ENCODE peak calls at places on chromosomes 5 and 9, in six cellular contexts. S is IMR-90, F is mesenchymal stem cell, I is H9, E is mesendoderm, B is neuronal stem cell. V is an unnamed sample.

GRCh38 chr5:147431586-147431985 is 78.3 kb downstream of the DPYSL3 start:
- DNase-seq in E (peak; percentile 23), F (no peak), B (no peak), S (no peak), I (no peak), V (no peak)

GRCh38 chr5:38079625-38080402 is 178.5 kb upstream of the EGFLAM start:
- DNase-seq in S (no peak), I (no peak), B (no peak), F (peak; percentile 71), E (no peak), V (no peak)

GRCh38 chr9:134492281-134492691 is 149.3 kb upstream of the COL5A1 start:
- DNase-seq in B (no peak), F (peak; percentile 95), S (peak; percentile 91), I (no peak), E (no peak), V (peak; percentile 97)

GRCh38 chr9:127927457-127928231 is 2.9 kb downstream of the PIP5KL1 start:
- DNase-seq in I (peak; percentile 97), F (no peak), E (peak; percentile 91), B (no peak), S (no peak), V (peak; percentile 66)

GRCh38 chr9:114164191-114164794 is 9.0 kb downstream of the COL27A1 start:
- DNase-seq in I (no peak), S (no peak), B (no peak), F (no peak), E (no peak), V (peak; percentile 37)

GRCh38 chr5:38257236-38258036 is 923 bp upstream of the EGFLAM start:
- DNase-seq in I (peak; percentile 36), S (no peak), E (peak; percentile 62), B (peak; percentile 32), F (peak; percentile 9), V (no peak)

GRCh38 chr9:77544491-77545000 is 103.6 kb downstream of the GNA14 start:
- DNase-seq in S (no peak), E (no peak), F (peak; percentile 11), I (no peak), B (no peak), V (no peak)

GRCh38 chr5:127041571-127041970 is 11.2 kb upstream of the MARCHF3 start:
- DNase-seq in S (peak; percentile 60), E (no peak), B (no peak), F (peak; percentile 8), I (no peak), V (no peak)

GRCh38 chr5:163807781-163808180 is 302.4 kb downstream of the MAT2B start:
- DNase-seq in F (no peak), I (no peak), S (peak; percentile 82), B (no peak), E (no peak), V (no peak)

GRCh38 chr5:62432618-62433064 is 20.1 kb downstream of the IPO11 start:
- DNase-seq in B (no peak), F (no peak), E (no peak), S (no peak), I (no peak), V (no peak)

GRCh38 chr5:117788596-117788995 is 1199.8 kb downstream of the DTWD2 start:
- DNase-seq in I (no peak), F (no peak), S (peak; percentile 31), B (no peak), E (no peak), V (no peak)

GRCh38 chr5:154723740-154724505 is 31.3 kb upstream of the LARP1 start:
- DNase-seq in I (no peak), S (peak; percentile 81), B (no peak), F (peak; percentile 62), E (no peak), V (no peak)

GRCh38 chr9:130138791-130139190 is 33.4 kb upstream of the NCS1 start:
- DNase-seq in S (peak; percentile 97), F (peak; percentile 75), B (no peak), E (no peak), I (no peak), V (peak; percentile 22)

GRCh38 chr5:79759436-79759835 is 69.8 kb downstream of the CMYA5 start:
- DNase-seq in B (no peak), S (peak; percentile 74), E (no peak), I (no peak), F (peak; percentile 11), V (no peak)

GRCh38 chr9:127724012-127724411 is 8.1 kb downstream of the TTC16 start:
- DNase-seq in E (no peak), I (no peak), S (no peak), F (no peak), B (no peak), V (no peak)

GRCh38 chr5:72283358-72283757 is 36.7 kb downstream of the MRPS27 start:
- DNase-seq in E (no peak), S (no peak), F (peak; percentile 26), B (no peak), I (no peak), V (no peak)

GRCh38 chr9:22148876-22149637 is 140.0 kb upstream of the CDKN2B start:
- DNase-seq in S (peak; percentile 70), E (no peak), F (peak; percentile 43), I (no peak), B (no peak), V (no peak)

GRCh38 chr5:189976-190365 is 1.3 kb upstream of the LRRC14B start:
- DNase-seq in B (no peak), I (no peak), F (no peak), S (no peak), E (no peak), V (no peak)

GRCh38 chr5:135355182-135355581 is 43.8 kb downstream of the MACROH2A1 start:
- DNase-seq in B (no peak), E (no peak), S (peak; percentile 53), F (no peak), I (no peak), V (no peak)

GRCh38 chr5:150000990-150001659 is 586 bp downstream of the HMGXB3 start:
- DNase-seq in E (peak; percentile 70), B (peak; percentile 32), I (peak; percentile 39), F (peak; percentile 70), S (peak; percentile 50), V (peak; percentile 77)

GRCh38 chr5:1409386-1410110 is 35.7 kb downstream of the SLC6A3 start:
- DNase-seq in F (peak; percentile 11), B (peak; percentile 65), E (peak; percentile 63), S (peak; percentile 13), I (peak; percentile 52), V (no peak)

GRCh38 chr9:133813749-133814585 is 75.8 kb upstream of the SARDH start:
- DNase-seq in B (no peak), E (no peak), F (peak; percentile 37), I (no peak), S (peak; percentile 26), V (peak; percentile 24)

GRCh38 chr5:150774145-150774544 is 4.4 kb upstream of the SMIM3 start:
- DNase-seq in B (no peak), E (no peak), F (peak; percentile 81), I (no peak), S (peak; percentile 95), V (no peak)

GRCh38 chr5:57566914-57567313 is 84.3 kb upstream of the ACTBL2 start:
- DNase-seq in B (no peak), I (no peak), F (peak; percentile 97), S (peak; percentile 89), E (peak; percentile 61), V (peak; percentile 79)

GRCh38 chr9:15086096-15087030 is 176.1 kb upstream of the FREM1 start:
- DNase-seq in S (no peak), E (no peak), F (no peak), B (no peak), I (no peak), V (no peak)

GRCh38 chr9:101119206-101119819 is 90.8 kb downstream of the PLPPR1 start:
- DNase-seq in I (peak; percentile 85), E (peak; percentile 85), B (peak; percentile 51), S (no peak), F (no peak), V (peak; percentile 40)

GRCh38 chr9:137074657-137075274 is 2.6 kb upstream of the UAP1L1 start:
- DNase-seq in B (no peak), I (peak; percentile 68), E (no peak), S (no peak), F (no peak), V (no peak)
- H3K4ac ChIP-seq in B (no peak overlapping the region), I (no peak overlapping the region), E (no peak overlapping the region), S (no peak overlapping the region), F (no peak overlapping the region), V (no peak overlapping the region)

GRCh38 chr9:89768650-89769071 is 163.8 kb downstream of the GADD45G start:
- DNase-seq in B (no peak), F (no peak), E (no peak), I (no peak), S (no peak), V (no peak)
- H3K27ac ChIP-seq in B (no peak overlapping the region), F (no peak overlapping the region), E (no peak overlapping the region), I (no peak overlapping the region), S (no peak overlapping the region), V (no peak overlapping the region)

GRCh38 chr5:116561658-116562057 is 13.0 kb downstream of the SEMA6A start:
- DNase-seq in B (no peak), S (no peak), I (no peak), E (no peak), F (no peak), V (no peak)

GRCh38 chr5:116559239-116559638 is 15.4 kb downstream of the SEMA6A start:
- DNase-seq in I (peak; percentile 93), B (no peak), E (peak; percentile 87), S (no peak), F (no peak), V (no peak)

GRCh38 chr5:116562669-116563068 is 12.0 kb downstream of the SEMA6A start:
- DNase-seq in F (no peak), S (no peak), B (no peak), E (no peak), I (no peak), V (no peak)

GRCh38 chr5:116557669-116558271 is 16.9 kb downstream of the SEMA6A start:
- DNase-seq in F (peak; percentile 47), I (no peak), B (no peak), S (peak; percentile 8), E (peak; percentile 66), V (peak; percentile 53)

DNA sequence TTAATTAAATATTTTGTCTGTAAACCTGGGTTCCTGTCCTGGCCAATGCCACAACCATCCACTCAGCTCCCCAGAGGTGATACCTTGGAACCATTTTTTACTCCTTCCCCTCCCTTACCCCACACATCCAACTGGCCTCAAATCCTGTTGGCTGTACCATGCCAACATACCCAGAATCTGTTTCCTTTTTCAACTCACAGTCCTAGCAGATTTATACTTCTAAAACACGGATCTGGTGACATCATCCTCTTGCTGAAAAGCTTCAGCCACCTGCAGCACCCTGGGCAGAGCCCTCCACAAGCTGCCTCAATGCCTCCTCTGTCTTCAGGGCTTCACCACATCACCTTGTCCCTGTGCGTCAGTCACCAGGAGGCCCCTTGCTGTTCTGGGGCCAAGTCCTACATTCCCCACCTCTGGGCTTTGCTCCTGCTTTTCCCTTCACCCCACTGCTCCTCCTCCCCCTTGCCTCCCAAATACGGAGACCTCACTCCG is 14.9 kb downstream of the SEMA6A start:
- DNase-seq in B (no peak), S (no peak), F (no peak), E (peak; percentile 65), I (peak; percentile 72), V (no peak)
- H3K18ac ChIP-seq in B (peak overlapping the region; percentile 46), S (no peak overlapping the region), F (no peak overlapping the region), E (peak overlapping the region; percentile 2), I (peak overlapping the region; percentile 4), V (no peak overlapping the region)

GRCh38 chr5:17219006-17219422 is 1.6 kb downstream of the BASP1 start:
- DNase-seq in F (peak; percentile 48), I (peak; percentile 75), E (peak; percentile 87), B (peak; percentile 64), S (no peak), V (no peak)
- H3K4ac ChIP-seq in F (peak overlapping the region; percentile 1), I (no peak overlapping the region), E (no peak overlapping the region), B (no peak overlapping the region), S (peak overlapping the region; percentile 73), V (peak overlapping the region; percentile 100)

V was measured in trophoblast cell.